ENCODE peak calls at places on chromosomes 5 and 9, in eight cellular contexts. Z is DMS79; G is tibial nerve; V is progenitor cell of endocrine pancreas; E is OCI-M1; Y is hypothalamus; D is AG04450; M is stimulated activated CD4-positive, alpha-beta T cell treated with anti-CD3 and anti-CD28 coated beads, Interleukin-4, amount 100 ng/mL, for 24 hours. N is an unnamed sample.

GRCh38 chr5:144028644-144029043 is 141.8 kb downstream of the YIPF5 start:
- DNase-seq in Z (peak), G (no peak), V (no peak), E (no peak), Y (no peak), D (peak), M (no peak), N (no peak)

GRCh38 chr9:82923410-82924242 is 139.3 kb downstream of the RASEF start:
- DNase-seq in Z (peak), G (no peak), V (no peak), E (peak), Y (no peak), D (no peak), M (no peak), N (no peak)

GRCh38 chr5:78795757-78796156 is 147.2 kb upstream of the LHFPL2 start:
- DNase-seq in Z (no peak), G (no peak), V (no peak), E (no peak), Y (no peak), D (no peak), M (no peak), N (no peak)

GRCh38 chr5:154117930-154118329 is 72.6 kb upstream of the GALNT10 start:
- DNase-seq in Z (no peak), G (no peak), V (no peak), E (no peak), Y (no peak), D (no peak), M (no peak), N (no peak)

GRCh38 chr5:174608631-174609097 is 115.7 kb upstream of the MSX2 start:
- DNase-seq in Z (no peak), G (peak), V (no peak), E (peak), Y (no peak), D (no peak), M (no peak), N (no peak)

GRCh38 chr5:7779019-7779662 is 71.8 kb downstream of the CFAP90 start:
- DNase-seq in Z (no peak), G (no peak), V (no peak), E (peak), Y (no peak), D (no peak), M (no peak), N (no peak)

GRCh38 chr9:128383007-128383753 is 12.0 kb downstream of the URM1 start:
- DNase-seq in Z (peak), G (no peak), V (no peak), E (no peak), Y (no peak), D (no peak), M (no peak), N (no peak)

GRCh38 chr9:129761293-129761900 is 8.6 kb upstream of the PTGES start:
- DNase-seq in Z (no peak), G (no peak), V (no peak), E (no peak), Y (no peak), D (peak), M (no peak), N (no peak)

GRCh38 chr9:78613006-78613405 is 316.1 kb downstream of the PSAT1 start:
- DNase-seq in Z (no peak), G (no peak), V (no peak), E (no peak), Y (no peak), D (no peak), M (no peak), N (no peak)

GRCh38 chr5:53558966-53559365 is 1.5 kb upstream of the NDUFS4 start:
- DNase-seq in Z (no peak), G (no peak), V (no peak), E (no peak), Y (no peak), D (no peak), M (no peak), N (no peak)

GRCh38 chr9:89277454-89277853 is 33.5 kb upstream of the CKS2 start:
- DNase-seq in Z (no peak), G (no peak), V (no peak), E (peak), Y (no peak), D (no peak), M (no peak), N (no peak)

GRCh38 chr5:122170630-122171029 is 41.3 kb downstream of the ZNF474 start:
- DNase-seq in Z (no peak), G (no peak), V (no peak), E (peak), Y (no peak), D (no peak), M (no peak), N (no peak)

GRCh38 chr9:136016882-136017812 is 56.0 kb upstream of the UBAC1 start:
- DNase-seq in Z (no peak), G (no peak), V (no peak), E (no peak), Y (no peak), D (no peak), M (no peak), N (no peak)

GRCh38 chr9:96178153-96178552 is 123.8 kb downstream of the HSD17B3 start:
- DNase-seq in Z (no peak), G (no peak), V (no peak), E (no peak), Y (no peak), D (no peak), M (no peak), N (no peak)

GRCh38 chr9:133429641-133430161 is 7.5 kb downstream of the ADAMTS13 start:
- DNase-seq in Z (no peak), G (no peak), V (peak), E (no peak), Y (no peak), D (no peak), M (peak), N (no peak)

GRCh38 chr5:140242099-140242498 is 60.8 kb downstream of the PFDN1 start:
- DNase-seq in Z (no peak), G (no peak), V (no peak), E (peak), Y (no peak), D (no peak), M (no peak), N (no peak)

GRCh38 chr5:35803221-35803651 is 53.5 kb upstream of the IL7R start:
- DNase-seq in Z (peak), G (no peak), V (no peak), E (no peak), Y (peak), D (peak), M (no peak), N (no peak)

GRCh38 chr5:179162351-179163235 is 102.4 kb downstream of the ZNF354C start:
- DNase-seq in Z (no peak), G (no peak), V (no peak), E (no peak), Y (no peak), D (no peak), M (no peak), N (no peak)

GRCh38 chr5:93589348-93589662 is 6.3 kb downstream of the NR2F1 start:
- DNase-seq in Z (no peak), G (no peak), V (no peak), E (no peak), Y (no peak), D (no peak), M (no peak), N (no peak)

GRCh38 chr9:88978034-88978433 is 13.2 kb upstream of the S1PR3 start:
- DNase-seq in Z (no peak), G (no peak), V (no peak), E (no peak), Y (no peak), D (no peak), M (no peak), N (no peak)

GRCh38 chr5:9519537-9519936 is 26.3 kb downstream of the SEMA5A start:
- DNase-seq in Z (no peak), G (peak), V (no peak), E (no peak), Y (no peak), D (no peak), M (no peak), N (no peak)

GRCh38 chr5:2640717-2641116 is 110.8 kb downstream of the IRX2 start:
- DNase-seq in Z (no peak), G (no peak), V (no peak), E (no peak), Y (no peak), D (no peak), M (no peak), N (no peak)

GRCh38 chr5:67481362-67481761 is 284.8 kb upstream of the CD180 start:
- DNase-seq in Z (no peak), G (no peak), V (no peak), E (no peak), Y (no peak), D (no peak), M (no peak), N (no peak)

GRCh38 chr5:144040615-144041394 is 129.7 kb downstream of the YIPF5 start:
- DNase-seq in Z (no peak), G (no peak), V (no peak), E (no peak), Y (no peak), D (no peak), M (no peak), N (no peak)

GRCh38 chr9:111853450-111853827 is 43.2 kb upstream of the UGCG start:
- DNase-seq in Z (no peak), G (no peak), V (no peak), E (no peak), Y (no peak), D (no peak), M (no peak), N (no peak)

GRCh38 chr9:14423816-14424261 is 109.9 kb upstream of the NFIB start:
- DNase-seq in Z (no peak), G (no peak), V (no peak), E (no peak), Y (no peak), D (peak), M (no peak), N (no peak)

GRCh38 chr5:137960141-137960540 is 70.9 kb downstream of the PKD2L2 start:
- DNase-seq in Z (no peak), G (no peak), V (no peak), E (no peak), Y (no peak), D (no peak), M (no peak), N (no peak)

GRCh38 chr5:61623401-61624069 is 291.5 kb downstream of the ZSWIM6 start:
- DNase-seq in Z (no peak), G (no peak), V (no peak), E (peak), Y (no peak), D (no peak), M (no peak), N (peak)

GRCh38 chr5:173420108-173420507 is 91.9 kb upstream of the STC2 start:
- DNase-seq in Z (no peak), G (no peak), V (no peak), E (no peak), Y (no peak), D (no peak), M (no peak), N (no peak)

GRCh38 chr9:131697908-131698714 is 41.8 kb downstream of the RAPGEF1 start:
- DNase-seq in Z (no peak), G (peak), V (no peak), E (peak), Y (no peak), D (no peak), M (no peak), N (peak)

GRCh38 chr9:112041536-112042243 is 133.4 kb downstream of the SUSD1 start:
- DNase-seq in Z (no peak), G (no peak), V (no peak), E (no peak), Y (no peak), D (peak), M (no peak), N (no peak)

N was measured in NB4.